ENCODE peak calls at places on chromosomes 11 and 22, in four cellular contexts. D is IMR-90, B is H9, F is mesendoderm. Y is an unnamed sample.

GRCh38 chr11:19632435-19632834 is 80.2 kb upstream of the NAV2 start:
- DNase-seq in D (peak), B (no peak), F (no peak), Y (no peak)

GRCh38 chr11:28739489-28740280 is 631.5 kb downstream of the METTL15 start:
- DNase-seq in D (no peak), B (no peak), F (no peak), Y (no peak)

GRCh38 chr11:133985981-133986380 is 29.2 kb upstream of the IGSF9B start:
- DNase-seq in D (no peak), B (no peak), F (no peak), Y (no peak)

GRCh38 chr11:69880803-69881445 is 61.7 kb upstream of the FGF3 start:
- DNase-seq in D (no peak), B (peak), F (no peak), Y (no peak)

GRCh38 chr11:3009481-3009880 is 17.4 kb upstream of the NAP1L4 start:
- DNase-seq in D (no peak), B (no peak), F (no peak), Y (no peak)

GRCh38 chr11:19326499-19326898 is 85.8 kb upstream of the E2F8 start:
- DNase-seq in D (peak), B (no peak), F (no peak), Y (no peak)

GRCh38 chr11:76067099-76067498 is 139.2 kb downstream of the WNT11 start:
- DNase-seq in D (peak), B (no peak), F (no peak), Y (no peak)

GRCh38 chr11:70048279-70049024 is 29.7 kb upstream of the ANO1 start:
- DNase-seq in D (no peak), B (peak), F (peak), Y (peak)

GRCh38 chr11:120181446-120181992 is 29.3 kb upstream of the OAF start:
- DNase-seq in D (no peak), B (no peak), F (no peak), Y (no peak)

GRCh38 chr22:49350441-49351121 is 477.1 kb downstream of the BRD1 start:
- DNase-seq in D (no peak), B (peak), F (no peak), Y (no peak)

GRCh38 chr11:117095301-117096139 is 2.7 kb downstream of the SIK3 start:
- DNase-seq in D (peak), B (no peak), F (peak), Y (no peak)

GRCh38 chr11:43582837-43583462 is 97.6 kb upstream of the HSD17B12 start:
- DNase-seq in D (no peak), B (peak), F (peak), Y (no peak)

GRCh38 chr22:39351689-39352214 is 2.0 kb downstream of the SYNGR1 start:
- DNase-seq in D (peak), B (peak), F (peak), Y (no peak)

GRCh38 chr11:119318240-119319135 is 1.6 kb upstream of the MCAM start:
- DNase-seq in D (peak), B (peak), F (peak), Y (no peak)

GRCh38 chr22:45304971-45305370 is 4.8 kb upstream of the FAM118A start:
- DNase-seq in D (no peak), B (no peak), F (no peak), Y (no peak)

GRCh38 chr22:39932918-39933649 is 27.1 kb upstream of the TMA7B start:
- DNase-seq in D (no peak), B (peak), F (peak), Y (peak)

GRCh38 chr11:66316849-66317251 is at the start of gene CD248:
- DNase-seq in D (peak), B (peak), F (peak), Y (no peak)

GRCh38 chr11:60761436-60762190 is 4.9 kb downstream of the MS4A15 start:
- DNase-seq in D (no peak), B (no peak), F (no peak), Y (no peak)

GRCh38 chr11:92765965-92766371 is 203.5 kb upstream of the MTNR1B start:
- DNase-seq in D (peak), B (peak), F (peak), Y (peak)

GRCh38 chr22:34430386-34430785 is 510.1 kb upstream of the LARGE1 start:
- DNase-seq in D (no peak), B (no peak), F (no peak), Y (no peak)

GRCh38 chr11:27234043-27234668 is 128.9 kb downstream of the CCDC34 start:
- DNase-seq in D (peak), B (no peak), F (no peak), Y (no peak)

GRCh38 chr22:48188211-48188845 is 1425.9 kb downstream of the TBC1D22A start:
- DNase-seq in D (no peak), B (peak), F (no peak), Y (no peak)

GRCh38 chr22:35887296-35887875 is 141.2 kb downstream of the RBFOX2 start:
- DNase-seq in D (peak), B (no peak), F (peak), Y (no peak)

GRCh38 chr22:47169801-47170140 is 407.3 kb downstream of the TBC1D22A start:
- DNase-seq in D (no peak), B (no peak), F (no peak), Y (no peak)

GRCh38 chr11:3016861-3017260 is 24.7 kb upstream of the NAP1L4 start:
- DNase-seq in D (no peak), B (no peak), F (no peak), Y (no peak)

GRCh38 chr11:46674463-46675287 is 25.7 kb downstream of the ARHGAP1 start:
- DNase-seq in D (peak), B (peak), F (peak), Y (peak)

GRCh38 chr22:44914026-44914721 is 95.6 kb downstream of the PHF21B start:
- DNase-seq in D (no peak), B (no peak), F (no peak), Y (no peak)

GRCh38 chr11:129785383-129786111 is 30.1 kb upstream of the TMEM45B start:
- DNase-seq in D (peak), B (no peak), F (peak), Y (no peak)

GRCh38 chr22:22848364-22848866 is 39.2 kb upstream of the IGLL5 start:
- DNase-seq in D (peak), B (peak), F (peak), Y (peak)

GRCh38 chr22:49298834-49299750 is 528.6 kb downstream of the BRD1 start:
- DNase-seq in D (no peak), B (peak), F (no peak), Y (no peak)

GRCh38 chr22:29799217-29799680 is 32.1 kb downstream of the UQCR10 start:
- DNase-seq in D (peak), B (no peak), F (no peak), Y (no peak)

DNA sequence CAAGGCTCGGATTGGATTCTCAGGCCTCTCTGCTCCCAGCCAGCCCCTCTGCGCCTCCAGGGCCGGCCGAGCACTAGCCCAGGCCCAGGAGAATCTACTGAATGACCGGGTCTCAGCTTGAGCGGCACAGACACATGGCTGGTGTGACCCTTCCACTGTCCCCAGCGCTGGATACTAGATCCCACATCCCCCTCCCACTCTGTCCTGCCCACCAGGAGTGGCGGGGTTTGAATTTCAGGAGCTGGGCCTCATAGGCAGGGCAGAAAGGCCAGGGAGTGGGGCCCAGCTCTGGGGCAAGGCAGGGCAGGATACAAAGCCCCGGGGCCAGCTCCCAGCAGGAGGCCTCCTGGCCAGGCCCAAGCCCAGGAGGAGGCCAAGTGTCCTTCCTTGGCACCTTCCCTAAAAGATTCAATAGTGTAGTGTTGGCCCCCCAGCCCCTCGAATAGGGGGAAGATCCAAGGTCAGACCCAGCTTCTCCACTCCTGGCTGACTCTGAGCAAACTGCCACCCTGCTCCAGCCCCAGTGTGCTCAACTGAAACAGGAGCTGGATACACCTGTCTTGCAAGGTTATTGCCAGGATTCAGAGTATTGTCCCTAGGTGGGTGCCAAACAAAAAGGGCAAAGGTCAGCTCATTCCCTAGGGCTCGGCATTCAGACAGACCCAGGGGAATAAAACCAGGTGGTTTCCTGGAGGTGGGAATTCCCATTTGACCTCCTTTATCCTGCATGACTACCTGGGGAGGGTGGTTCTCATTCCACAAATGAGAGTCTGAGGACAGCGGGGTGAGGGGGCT is 22.5 kb upstream of the TCF20 start:
- DNase-seq in D (no peak), B (no peak), F (no peak), Y (no peak)
- H2BK5ac ChIP-seq in D (no peak), B (no peak), F (no peak), Y (no peak)

GRCh38 chr11:313787-314547 is at the start of gene IFITM1:
- DNase-seq in D (peak), B (no peak), F (peak), Y (no peak)

GRCh38 chr11:313304-313786 is 495 bp upstream of the IFITM1 start:
- DNase-seq in D (no peak), B (no peak), F (peak), Y (no peak)

GRCh38 chr11:309558-309855 is 1.9 kb downstream of the IFITM2 start:
- DNase-seq in D (no peak), B (no peak), F (no peak), Y (no peak)

GRCh38 chr11:315051-315481 is 1.2 kb downstream of the IFITM1 start:
- DNase-seq in D (no peak), B (no peak), F (no peak), Y (no peak)

DNA sequence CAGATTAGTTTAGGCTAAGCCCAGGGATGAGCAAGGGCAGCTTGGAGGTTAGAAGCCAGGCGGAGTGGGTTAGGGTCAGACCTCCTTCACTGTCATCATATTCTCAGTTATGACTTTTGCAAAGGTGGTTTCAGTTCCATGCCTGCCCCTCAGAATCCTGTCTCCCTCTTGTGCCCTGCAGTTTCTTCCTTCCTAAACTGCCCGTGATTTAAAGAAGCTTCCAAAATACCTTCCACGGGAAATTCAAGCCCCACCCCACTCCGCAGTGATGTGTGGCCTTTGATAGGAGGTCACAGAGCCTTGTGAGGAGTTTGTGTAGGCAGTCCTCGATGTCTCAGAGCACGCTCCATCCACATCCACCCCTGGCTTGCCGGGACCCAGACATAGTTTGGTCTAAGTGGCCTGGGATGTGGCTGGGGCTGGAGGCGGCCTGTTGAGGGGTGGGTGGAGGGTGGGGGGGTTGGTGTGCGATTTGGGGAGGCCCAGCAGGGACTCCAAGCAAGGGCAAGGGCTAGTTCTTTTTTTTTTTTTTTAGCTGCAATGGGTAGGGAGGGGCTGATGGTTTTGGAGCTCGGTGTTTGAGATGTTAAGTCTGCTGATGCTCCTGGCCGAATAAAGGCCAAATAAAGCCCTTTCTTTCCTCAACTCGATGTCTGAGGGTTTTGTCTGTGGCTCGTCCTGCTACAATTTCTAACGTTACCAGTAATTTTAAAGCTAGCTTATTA is 1.6 kb upstream of the IFITM1 start:
- DNase-seq in D (no peak), B (no peak), F (no peak), Y (no peak)
- H2BK5ac ChIP-seq in D (peak), B (no peak), F (peak), Y (no peak)

GRCh38 chr22:19749876-19750275 is 10.7 kb upstream of the TBX1 start:
- DNase-seq in D (no peak), B (no peak), F (no peak), Y (no peak)
- H2BK5ac ChIP-seq in D (no peak), B (no peak), F (no peak), Y (no peak)

DNA sequence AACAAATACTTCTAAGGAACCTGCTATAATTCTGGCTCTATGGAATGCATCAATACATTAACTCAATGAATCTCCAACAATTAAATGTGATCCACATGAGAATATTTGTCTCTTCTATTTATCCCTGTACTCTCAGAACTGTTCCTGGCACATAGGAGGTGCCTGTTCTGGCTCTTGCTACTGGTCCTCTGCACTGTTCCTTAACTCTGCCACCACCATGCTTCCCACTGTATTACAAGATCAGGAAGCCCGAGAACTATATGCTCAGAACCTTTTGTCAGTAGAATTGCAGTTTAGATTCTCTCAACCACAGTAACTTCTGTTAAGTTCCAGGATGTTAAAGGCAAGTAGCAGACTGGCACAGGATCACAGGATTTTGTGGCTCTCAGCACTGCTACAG is 376.3 kb upstream of the CCDC90B start:
- DNase-seq in D (no peak), B (no peak), F (no peak), Y (no peak)
- H2BK5ac ChIP-seq in D (no peak), B (no peak), F (peak), Y (no peak)

DNA sequence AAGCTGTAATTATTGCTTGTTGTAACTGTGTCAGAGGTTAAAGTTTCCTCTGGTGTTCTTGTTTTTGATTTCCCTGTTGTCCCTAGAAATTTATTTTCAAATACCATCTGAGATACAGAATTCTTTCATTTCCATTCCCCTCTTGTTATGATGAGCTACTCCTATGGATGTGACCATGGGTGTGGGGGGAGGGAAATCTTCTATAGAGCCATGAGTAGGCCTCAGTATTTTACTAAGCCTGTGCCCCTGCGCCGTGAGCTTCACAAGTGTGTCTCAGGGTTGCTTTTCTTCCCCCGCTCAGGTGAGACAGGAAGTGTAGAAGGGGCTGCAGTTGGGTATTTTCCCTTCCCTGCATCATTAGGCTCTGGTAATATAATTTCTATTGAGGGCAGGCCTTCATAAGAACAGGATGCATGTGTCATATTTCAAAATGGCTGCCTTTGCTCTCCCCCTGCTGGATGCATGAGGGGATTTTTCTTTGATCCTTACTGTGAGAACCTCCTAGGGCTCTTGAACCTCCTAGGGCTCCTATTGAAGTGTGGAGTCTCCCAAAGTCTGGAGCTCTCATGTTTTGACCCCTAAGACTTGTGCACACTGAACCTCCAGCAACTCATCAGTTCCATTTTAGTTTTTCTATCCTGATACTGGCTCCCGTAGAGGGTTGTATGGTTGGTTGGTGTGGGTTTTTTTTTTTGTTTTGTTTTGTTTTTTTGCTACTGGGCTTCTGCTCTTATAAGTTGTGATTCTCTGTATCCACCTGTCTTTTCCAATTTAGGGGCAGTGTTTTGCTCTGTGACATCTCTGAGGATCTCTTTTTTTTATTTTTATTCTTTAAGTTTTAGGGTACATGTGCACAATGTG is 658.2 kb downstream of the NTM start:
- DNase-seq in D (peak), B (peak), F (peak), Y (peak)
- H2BK5ac ChIP-seq in D (peak), B (no peak), F (no peak), Y (no peak)

GRCh38 chr11:12893787-12894672 is 115.1 kb upstream of the RASSF10 start:
- DNase-seq in D (peak), B (peak), F (peak), Y (peak)
- H2BK5ac ChIP-seq in D (peak), B (no peak), F (no peak), Y (no peak)

GRCh38 chr22:43401661-43402060 is 10.2 kb upstream of the MPPED1 start:
- DNase-seq in D (no peak), B (no peak), F (no peak), Y (no peak)

GRCh38 chr22:43407591-43407990 is 4.2 kb upstream of the MPPED1 start:
- DNase-seq in D (no peak), B (no peak), F (no peak), Y (no peak)

GRCh38 chr22:43406186-43406790 is 5.5 kb upstream of the MPPED1 start:
- DNase-seq in D (no peak), B (no peak), F (no peak), Y (no peak)

GRCh38 chr22:43402128-43402527 is 9.7 kb upstream of the MPPED1 start:
- DNase-seq in D (no peak), B (no peak), F (no peak), Y (no peak)

GRCh38 chr22:43404673-43405385 is 7.0 kb upstream of the MPPED1 start:
- DNase-seq in D (no peak), B (no peak), F (no peak), Y (no peak)
- H2BK5ac ChIP-seq in D (no peak), B (no peak), F (no peak), Y (no peak)

GRCh38 chr11:96217206-96217605 is 125.8 kb downstream of the MAML2 start:
- DNase-seq in D (no peak), B (no peak), F (no peak), Y (no peak)

GRCh38 chr11:96215826-96216225 is 127.2 kb downstream of the MAML2 start:
- DNase-seq in D (no peak), B (no peak), F (no peak), Y (no peak)

GRCh38 chr11:96219981-96220623 is 122.9 kb downstream of the MAML2 start:
- DNase-seq in D (peak), B (no peak), F (no peak), Y (no peak)

GRCh38 chr11:96218901-96219300 is 124.1 kb downstream of the MAML2 start:
- DNase-seq in D (no peak), B (no peak), F (no peak), Y (no peak)

GRCh38 chr11:96218013-96218412 is 125.0 kb downstream of the MAML2 start:
- DNase-seq in D (no peak), B (no peak), F (no peak), Y (no peak)
- H2BK5ac ChIP-seq in D (peak), B (no peak), F (no peak), Y (no peak)